ENCODE peak calls at places on chromosome 7, in seven cellular contexts. P, E, O, J, H, D and K are unnamed samples.

GRCh38 chr7:42722198-42722597 is 189.7 kb downstream of the C7orf25 start:
- DNase-seq in P (no peak), E (no peak), O (no peak), J (no peak), H (no peak), D (no peak), K (no peak)

GRCh38 chr7:27196287-27196739 is 3.6 kb downstream of the HOXA13 start:
- DNase-seq in P (peak; percentile 83), E (peak; percentile 74), O (peak; percentile 82), J (peak; percentile 74), H (peak; percentile 61), D (peak; percentile 56), K (peak; percentile 93)

GRCh38 chr7:122965306-122965705 is 30.2 kb downstream of the TAS2R16 start:
- DNase-seq in P (no peak), E (no peak), O (no peak), J (no peak), H (no peak), D (no peak), K (no peak)

GRCh38 chr7:75623390-75624133 is 115.2 kb downstream of the HIP1 start:
- DNase-seq in P (no peak), E (no peak), O (peak; percentile 13), J (peak; percentile 82), H (peak; percentile 50), D (no peak), K (no peak)

GRCh38 chr7:79293655-79294142 is 159.8 kb downstream of the MAGI2 start:
- DNase-seq in P (no peak), E (no peak), O (no peak), J (peak; percentile 57), H (no peak), D (no peak), K (no peak)

GRCh38 chr7:152949198-152949597 is 189.6 kb downstream of the ACTR3B start:
- DNase-seq in P (no peak), E (no peak), O (no peak), J (no peak), H (no peak), D (no peak), K (no peak)

GRCh38 chr7:69856991-69857390 is 258.7 kb downstream of the AUTS2 start:
- DNase-seq in P (no peak), E (no peak), O (no peak), J (no peak), H (no peak), D (no peak), K (no peak)

GRCh38 chr7:23175820-23176385 is 5.9 kb upstream of the NUP42 start:
- DNase-seq in P (no peak), E (no peak), O (no peak), J (no peak), H (no peak), D (no peak), K (no peak)

GRCh38 chr7:28055161-28055544 is 125.4 kb downstream of the JAZF1 start:
- DNase-seq in P (no peak), E (no peak), O (no peak), J (no peak), H (no peak), D (no peak), K (no peak)

GRCh38 chr7:78437118-78437517 is 638.5 kb downstream of the PHTF2 start:
- DNase-seq in P (no peak), E (no peak), O (no peak), J (no peak), H (no peak), D (no peak), K (no peak)

GRCh38 chr7:103637080-103637479 is 191.1 kb upstream of the SLC26A5 start:
- DNase-seq in P (no peak), E (no peak), O (no peak), J (no peak), H (peak; percentile 6), D (no peak), K (no peak)

GRCh38 chr7:27116521-27116946 is 14.0 kb downstream of the HOXA4 start:
- DNase-seq in P (no peak), E (no peak), O (no peak), J (no peak), H (no peak), D (no peak), K (no peak)

GRCh38 chr7:84693483-84693882 is 493.4 kb downstream of the SEMA3D start:
- DNase-seq in P (no peak), E (no peak), O (no peak), J (no peak), H (no peak), D (no peak), K (no peak)

GRCh38 chr7:884191-885003 is 8.0 kb downstream of the GET4 start:
- DNase-seq in P (no peak), E (no peak), O (no peak), J (no peak), H (no peak), D (no peak), K (no peak)

GRCh38 chr7:38840736-38841460 is 68.1 kb downstream of the VPS41 start:
- DNase-seq in P (no peak), E (no peak), O (no peak), J (no peak), H (no peak), D (no peak), K (no peak)

GRCh38 chr7:76358053-76358477 is 726 bp downstream of the YWHAG start:
- DNase-seq in P (peak; percentile 68), E (peak; percentile 69), O (peak; percentile 58), J (peak; percentile 84), H (peak; percentile 57), D (peak; percentile 49), K (peak; percentile 86)

GRCh38 chr7:13240349-13240748 is 552.9 kb downstream of the ARL4A start:
- DNase-seq in P (no peak), E (no peak), O (no peak), J (no peak), H (peak; percentile 1), D (peak; percentile 19), K (no peak)

GRCh38 chr7:98288064-98288823 is 6.8 kb downstream of the BRI3 start:
- DNase-seq in P (no peak), E (no peak), O (no peak), J (no peak), H (no peak), D (no peak), K (no peak)

GRCh38 chr7:134394046-134394445 is 64.9 kb downstream of the AKR1B1 start:
- DNase-seq in P (no peak), E (no peak), O (no peak), J (no peak), H (no peak), D (no peak), K (no peak)

GRCh38 chr7:158781976-158782637 is 47.2 kb downstream of the ESYT2 start:
- DNase-seq in P (no peak), E (peak; percentile 28), O (no peak), J (no peak), H (no peak), D (no peak), K (no peak)

GRCh38 chr7:96547371-96547811 is 162.3 kb downstream of the SEM1 start:
- DNase-seq in P (no peak), E (no peak), O (no peak), J (no peak), H (peak; percentile 5), D (no peak), K (no peak)

GRCh38 chr7:27110163-27110976 is 7.9 kb upstream of the HOXA2 start:
- DNase-seq in P (no peak), E (no peak), O (no peak), J (peak; percentile 53), H (no peak), D (peak; percentile 72), K (peak; percentile 51)

GRCh38 chr7:155283565-155284194 is 14.0 kb upstream of the INSIG1 start:
- DNase-seq in P (no peak), E (no peak), O (no peak), J (no peak), H (no peak), D (no peak), K (no peak)

GRCh38 chr7:16028103-16028502 is 341.6 kb upstream of the MEOX2 start:
- DNase-seq in P (peak; percentile 29), E (no peak), O (no peak), J (no peak), H (no peak), D (peak; percentile 10), K (no peak)

GRCh38 chr7:156203923-156204322 is 391.7 kb upstream of the SHH start:
- DNase-seq in P (no peak), E (no peak), O (no peak), J (no peak), H (no peak), D (no peak), K (no peak)

GRCh38 chr7:94258856-94259255 is 135.8 kb upstream of the COL1A2 start:
- DNase-seq in P (no peak), E (no peak), O (no peak), J (no peak), H (no peak), D (peak; percentile 21), K (no peak)

GRCh38 chr7:106375499-106375898 is 90.7 kb upstream of the NAMPT start:
- DNase-seq in P (no peak), E (no peak), O (no peak), J (no peak), H (no peak), D (no peak), K (no peak)

GRCh38 chr7:69820479-69821192 is 222.4 kb downstream of the AUTS2 start:
- DNase-seq in P (no peak), E (no peak), O (no peak), J (no peak), H (no peak), D (no peak), K (no peak)

GRCh38 chr7:73567701-73568685 is 10.4 kb downstream of the TBL2 start:
- DNase-seq in P (no peak), E (no peak), O (no peak), J (no peak), H (no peak), D (no peak), K (no peak)

GRCh38 chr7:68744036-68744435 is 854.2 kb upstream of the AUTS2 start:
- DNase-seq in P (no peak), E (no peak), O (no peak), J (no peak), H (no peak), D (no peak), K (no peak)

GRCh38 chr7:4416436-4417092 is 265.5 kb upstream of the FOXK1 start:
- DNase-seq in P (peak; percentile 10), E (no peak), O (peak; percentile 17), J (no peak), H (peak; percentile 7), D (no peak), K (no peak)

GRCh38 chr7:71429116-71429515 is 297.2 kb downstream of the GALNT17 start:
- DNase-seq in P (no peak), E (no peak), O (no peak), J (no peak), H (no peak), D (no peak), K (no peak)

GRCh38 chr7:33673029-33673700 is 232.2 kb upstream of the BMPER start:
- DNase-seq in P (no peak), E (no peak), O (no peak), J (no peak), H (no peak), D (peak; percentile 31), K (no peak)

GRCh38 chr7:35257251-35258124 is 3.6 kb upstream of the TBX20 start:
- DNase-seq in P (no peak), E (peak; percentile 19), O (no peak), J (no peak), H (no peak), D (peak; percentile 36), K (no peak)

GRCh38 chr7:133331861-133332260 is 79.0 kb downstream of the EXOC4 start:
- DNase-seq in P (no peak), E (no peak), O (no peak), J (no peak), H (no peak), D (no peak), K (no peak)